ENCODE peak calls at places on chromosomes 2 and 18, in nine cellular contexts. Q is neural progenitor cell, F is OCI-LY7, I is GM23338, G is GM23248, O is HCT116, P is PC-3, L is MM.1S, T is SK-N-SH. V is an unnamed sample.

GRCh38 chr2:3151153-3151918 is 226.3 kb downstream of the EIPR1 start:
- DNase-seq in L (peak), P (no peak), O (no peak), I (no peak), Q (no peak), G (no peak), T (no peak), F (peak), V (no peak)

GRCh38 chr2:19944205-19944845 is 42.5 kb upstream of the TTC32 start:
- DNase-seq in L (no peak), F (no peak), T (no peak), O (no peak), P (no peak), Q (no peak), G (no peak), I (peak), V (no peak)

GRCh38 chr2:237213325-237214040 is 127.8 kb downstream of the COPS8 start:
- DNase-seq in O (no peak), F (no peak), Q (no peak), I (peak), L (no peak), P (peak), T (no peak), G (peak), V (peak)

GRCh38 chr18:49597152-49597551 is 35.3 kb downstream of the LIPG start:
- DNase-seq in O (no peak), T (no peak), I (peak), Q (peak), G (no peak), F (no peak), L (no peak), P (no peak), V (no peak)

GRCh38 chr2:12607971-12608370 is 108.8 kb upstream of the TRIB2 start:
- DNase-seq in F (no peak), Q (no peak), L (no peak), P (peak), G (peak), T (no peak), I (no peak), O (no peak), V (no peak)

GRCh38 chr2:181678033-181678586 is 2.2 kb downstream of the NEUROD1 start:
- DNase-seq in L (no peak), I (peak), F (no peak), Q (peak), O (no peak), G (peak), T (no peak), P (peak), V (peak)

GRCh38 chr2:176102309-176102866 is 2.8 kb downstream of the HOXD12 start:
- DNase-seq in O (no peak), G (no peak), P (no peak), T (no peak), F (no peak), L (no peak), Q (no peak), I (no peak), V (no peak)

GRCh38 chr2:8090748-8091700 is 590.8 kb upstream of the ID2 start:
- DNase-seq in T (no peak), L (peak), I (no peak), F (peak), Q (no peak), O (peak), G (peak), P (peak), V (peak)

GRCh38 chr2:23548143-23548769 is 163.3 kb downstream of the KLHL29 start:
- DNase-seq in F (no peak), Q (no peak), G (no peak), L (no peak), O (no peak), I (no peak), P (no peak), T (no peak), V (no peak)

GRCh38 chr2:122451040-122451439 is 695.6 kb downstream of the TSN start:
- DNase-seq in G (peak), Q (peak), O (no peak), P (peak), F (peak), T (peak), L (peak), I (peak), V (peak)

GRCh38 chr18:54939375-54939917 is 19.8 kb downstream of the CCDC68 start:
- DNase-seq in L (no peak), P (no peak), O (no peak), I (no peak), G (no peak), T (no peak), F (no peak), Q (no peak), V (no peak)

GRCh38 chr2:174681983-174682577 is 82.2 kb downstream of the CHRNA1 start:
- DNase-seq in P (no peak), L (no peak), F (no peak), G (peak), O (no peak), T (peak), Q (peak), I (peak), V (peak)

GRCh38 chr2:178109813-178110212 is 2.4 kb upstream of the RBM45 start:
- DNase-seq in O (peak), L (peak), P (peak), F (peak), Q (peak), I (peak), T (peak), G (peak), V (peak)

GRCh38 chr2:285990-286389 is 1.9 kb downstream of the ALKAL2 start:
- DNase-seq in Q (no peak), L (no peak), P (no peak), I (no peak), O (no peak), T (no peak), G (no peak), F (no peak), V (no peak)

GRCh38 chr2:241003047-241003360 is 4.6 kb downstream of the SNED1 start:
- DNase-seq in L (no peak), F (no peak), I (no peak), P (no peak), G (no peak), O (no peak), Q (no peak), T (no peak), V (no peak)

GRCh38 chr18:74633652-74634352 is 36.1 kb downstream of the ZNF407 start:
- DNase-seq in T (no peak), I (no peak), P (peak), F (no peak), Q (no peak), G (no peak), O (no peak), L (no peak), V (peak)

GRCh38 chr18:74632088-74632679 is 34.5 kb downstream of the ZNF407 start:
- DNase-seq in F (no peak), P (no peak), I (no peak), G (no peak), Q (no peak), T (no peak), O (no peak), L (no peak), V (no peak)

GRCh38 chr18:74632856-74633255 is 35.2 kb downstream of the ZNF407 start:
- DNase-seq in F (no peak), L (no peak), O (no peak), P (no peak), G (no peak), I (no peak), T (no peak), Q (no peak), V (no peak)

GRCh38 chr18:74630804-74631203 is 33.1 kb downstream of the ZNF407 start:
- DNase-seq in P (no peak), L (no peak), I (no peak), T (no peak), F (no peak), Q (no peak), O (no peak), G (no peak), V (no peak)

DNA sequence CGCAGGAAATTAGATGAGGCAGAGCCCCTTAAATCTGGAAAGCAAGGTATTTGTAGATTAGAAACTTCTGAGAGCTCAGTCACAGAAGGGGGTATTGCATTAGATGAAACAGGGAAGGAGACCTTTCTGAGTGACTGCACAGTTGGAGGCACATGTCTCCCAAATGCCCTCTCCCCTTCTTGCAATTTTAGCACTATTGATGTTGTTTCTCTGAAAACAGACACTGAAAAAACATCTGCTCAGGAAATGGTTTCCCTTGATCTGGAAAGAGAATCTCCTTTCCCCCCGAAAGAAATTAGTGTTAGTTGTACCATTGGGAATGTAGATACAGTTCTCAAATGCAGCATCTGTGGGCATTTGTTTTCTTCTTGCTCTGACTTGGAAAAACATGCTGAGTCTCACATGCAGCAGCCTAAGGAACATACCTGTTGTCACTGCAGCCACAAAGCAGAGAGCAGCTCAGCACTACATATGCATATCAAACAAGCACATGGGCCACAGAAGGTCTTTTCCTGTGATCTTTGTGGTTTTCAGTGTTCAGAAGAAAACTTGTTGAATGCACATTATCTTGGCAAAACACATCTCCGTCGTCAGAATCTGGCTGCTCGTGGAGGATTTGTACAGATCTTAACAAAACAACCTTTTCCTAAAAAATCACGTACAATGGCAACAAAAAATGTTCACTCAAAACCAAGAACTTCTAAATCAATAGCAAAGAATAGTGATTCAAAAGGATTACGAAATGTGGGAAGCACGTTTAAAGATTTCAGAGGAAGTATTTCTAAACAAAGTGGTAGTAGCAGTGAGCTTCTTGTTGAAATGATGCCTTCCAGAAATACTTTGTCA is 33.8 kb downstream of the ZNF407 start:
- DNase-seq in T (no peak), O (no peak), F (no peak), G (peak), L (no peak), I (no peak), P (no peak), Q (no peak), V (no peak)
- H3K4me3 ChIP-seq in T (no peak), O (no peak), F (no peak), G (no peak), L (no peak), I (no peak), P (no peak), Q (no peak), V (no peak)

GRCh38 chr2:206692971-206693370 is 25.2 kb downstream of the DYTN start:
- DNase-seq in F (no peak), T (no peak), G (no peak), Q (no peak), P (no peak), I (peak), L (no peak), O (no peak), V (no peak)
- TF ChIP-seq EZH2phosphoT487 in F (no peak), T (no peak), G (no peak), Q (no peak), P (no peak), I (no peak), L (no peak), O (no peak), V (no peak)

GRCh38 chr18:50719471-50719987 is 100.3 kb downstream of the MRO start:
- DNase-seq in Q (no peak), T (no peak), P (no peak), G (no peak), L (no peak), F (no peak), I (no peak), O (no peak), V (no peak)

GRCh38 chr18:50722311-50722710 is 97.5 kb downstream of the MRO start:
- DNase-seq in T (no peak), L (no peak), G (no peak), O (no peak), Q (no peak), I (no peak), P (no peak), F (no peak), V (no peak)

GRCh38 chr18:50720281-50720680 is 99.5 kb downstream of the MRO start:
- DNase-seq in I (no peak), O (no peak), P (no peak), L (no peak), F (no peak), G (no peak), Q (no peak), T (no peak), V (no peak)

GRCh38 chr18:50724631-50725235 is 95.1 kb downstream of the MRO start:
- DNase-seq in F (no peak), T (no peak), I (no peak), L (no peak), O (no peak), P (no peak), G (no peak), Q (no peak), V (no peak)

DNA sequence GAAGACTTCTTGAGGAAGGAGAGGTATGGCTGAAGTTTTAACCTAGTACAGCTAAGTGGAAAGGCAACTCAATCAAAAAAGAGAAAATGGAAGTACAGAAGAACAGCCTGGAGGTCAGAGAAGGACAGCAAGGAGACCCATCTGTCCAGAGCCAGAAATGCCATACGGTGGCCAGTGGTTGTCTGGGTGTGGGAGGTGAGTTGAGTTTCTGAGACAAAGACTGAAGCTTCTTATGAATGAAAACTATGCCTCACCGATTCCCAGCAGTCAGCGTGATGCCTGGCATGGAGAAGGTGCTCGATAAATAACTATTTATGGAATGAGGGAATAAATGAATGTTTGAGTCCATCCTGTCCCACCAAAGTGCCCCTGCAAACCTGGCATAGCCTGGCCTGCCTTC is 98.8 kb downstream of the MRO start:
- DNase-seq in P (no peak), L (no peak), G (no peak), T (no peak), O (no peak), Q (no peak), I (no peak), F (no peak), V (no peak)
- H3K4me3 ChIP-seq in P (no peak), L (no peak), G (no peak), T (no peak), O (no peak), Q (no peak), I (no peak), F (no peak), V (no peak)

GRCh38 chr2:233059547-233059796 is 670 bp upstream of the INPP5D start:
- DNase-seq in T (no peak), F (peak), G (no peak), O (no peak), L (no peak), Q (no peak), I (peak), P (no peak), V (no peak)

GRCh38 chr2:233058717-233059546 is 1.2 kb upstream of the INPP5D start:
- DNase-seq in I (no peak), G (no peak), L (no peak), O (no peak), T (no peak), P (no peak), Q (no peak), F (no peak), V (no peak)

GRCh38 chr2:233061007-233061590 is 957 bp downstream of the INPP5D start:
- DNase-seq in O (no peak), T (no peak), L (peak), P (no peak), G (no peak), Q (no peak), F (peak), I (no peak), V (no peak)

GRCh38 chr2:233060500-233061006 is 411 bp downstream of the INPP5D start:
- DNase-seq in I (no peak), T (no peak), F (peak), Q (no peak), L (peak), G (no peak), O (no peak), P (no peak), V (no peak)

DNA sequence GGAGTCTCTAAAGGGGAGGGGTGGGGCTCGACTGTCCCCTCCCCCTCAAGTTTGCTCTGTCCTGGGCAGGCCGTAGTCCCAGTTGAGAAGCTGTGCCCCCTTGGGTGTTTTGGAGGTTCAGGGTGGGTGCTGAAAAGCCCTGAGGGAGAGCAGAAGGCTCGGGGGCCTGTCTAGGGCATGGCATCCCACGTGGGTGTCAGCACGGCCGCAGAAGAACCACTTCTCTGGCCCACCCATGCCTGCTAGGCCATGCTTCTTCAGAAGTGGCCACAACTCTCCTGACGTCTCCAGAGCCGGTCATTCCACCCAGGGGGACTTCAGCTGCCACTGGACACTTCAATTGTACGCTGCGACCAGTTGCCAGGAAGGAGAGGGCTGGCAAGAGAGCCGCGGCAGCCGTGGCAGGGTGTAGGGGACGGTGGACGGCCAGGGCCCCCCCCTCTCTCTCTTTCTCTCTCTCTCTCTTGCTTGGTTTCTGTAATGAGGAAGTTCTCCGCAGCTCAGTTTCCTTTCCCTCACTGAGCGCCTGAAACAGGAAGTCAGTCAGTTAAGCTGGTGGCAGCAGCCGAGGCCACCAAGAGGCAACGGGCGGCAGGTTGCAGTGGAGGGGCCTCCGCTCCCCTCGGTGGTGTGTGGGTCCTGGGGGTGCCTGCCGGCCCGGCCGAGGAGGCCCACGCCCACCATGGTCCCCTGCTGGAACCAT is at the start of gene INPP5D:
- DNase-seq in O (no peak), P (no peak), T (no peak), I (no peak), F (peak), Q (no peak), L (peak), G (no peak), V (no peak)
- TF ChIP-seq EZH2phosphoT487 in O (no peak), P (no peak), T (no peak), I (no peak), F (no peak), Q (no peak), L (no peak), G (no peak), V (no peak)

GRCh38 chr2:15982285-15982967 is 42.1 kb downstream of the MYCN start:
- DNase-seq in F (no peak), L (no peak), G (no peak), O (no peak), P (no peak), T (peak), I (no peak), Q (no peak), V (no peak)
- H3K4me3 ChIP-seq in F (no peak), L (no peak), G (no peak), O (no peak), P (no peak), T (no peak), I (no peak), Q (no peak), V (no peak)

GRCh38 chr2:71796174-71796592 is 342.8 kb downstream of the DYSF start:
- DNase-seq in F (no peak), L (no peak), P (peak), I (no peak), G (peak), T (peak), O (no peak), Q (no peak), V (no peak)
- TF ChIP-seq EZH2phosphoT487 in F (no peak), L (no peak), P (no peak), I (no peak), G (no peak), T (no peak), O (no peak), Q (no peak), V (no peak)

DNA sequence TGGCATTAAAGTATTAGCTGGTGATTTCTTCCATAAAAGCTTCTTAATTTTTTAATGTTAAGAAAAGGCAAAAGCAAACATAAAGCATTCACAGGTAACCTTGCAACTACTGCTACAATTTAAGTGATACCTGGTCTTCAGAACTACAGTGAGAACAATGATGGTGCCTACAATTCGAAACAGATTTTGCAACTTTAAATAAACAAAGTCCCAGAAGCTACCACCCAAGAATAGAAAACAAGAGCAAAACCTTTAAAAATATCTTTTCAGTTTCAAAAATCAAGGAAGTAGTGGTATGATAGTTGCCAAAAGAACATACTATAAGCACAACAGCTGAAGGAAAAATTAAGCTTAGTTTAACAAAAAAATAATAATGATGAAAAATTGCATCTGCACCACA is 17.2 kb upstream of the CHAC2 start:
- DNase-seq in O (no peak), Q (no peak), G (no peak), P (no peak), F (no peak), T (no peak), I (no peak), L (peak), V (no peak)
- H3K4me3 ChIP-seq in O (no peak), Q (no peak), G (no peak), P (no peak), F (no peak), T (no peak), I (no peak), L (peak), V (no peak)